ENCODE peak calls at places on chromosomes 1 and 21, in four cellular contexts. One of them, this sample, is unnamed.

GRCh38 chr1:161119379-161120061 is 1.6 kb downstream of the NIT1 start:
- DNase-seq in type B pancreatic cell: no peak
- DNase-seq in foreskin melanocyte: peak
- DNase-seq in ELF-1: peak
- DNase-seq in this sample: no peak

GRCh38 chr1:234844479-234845031 is 234.6 kb upstream of the IRF2BP2 start:
- DNase-seq in foreskin melanocyte: no peak
- DNase-seq in type B pancreatic cell: no peak
- DNase-seq in ELF-1: no peak
- DNase-seq in this sample: no peak

GRCh38 chr1:99963041-99963795 is 6.6 kb upstream of the SLC35A3 start:
- DNase-seq in type B pancreatic cell: no peak
- DNase-seq in foreskin melanocyte: no peak
- DNase-seq in ELF-1: no peak
- DNase-seq in this sample: no peak

GRCh38 chr1:203480084-203480483 is 4.5 kb downstream of the PRELP start:
- DNase-seq in type B pancreatic cell: no peak
- DNase-seq in foreskin melanocyte: no peak
- DNase-seq in ELF-1: no peak
- DNase-seq in this sample: no peak

GRCh38 chr1:42164551-42165420 is at the start of gene GUCA2A:
- DNase-seq in type B pancreatic cell: no peak
- DNase-seq in foreskin melanocyte: no peak
- DNase-seq in ELF-1: peak
- DNase-seq in this sample: no peak

GRCh38 chr1:184296466-184297243 is 90.2 kb upstream of the C1orf21 start:
- DNase-seq in ELF-1: peak
- DNase-seq in type B pancreatic cell: no peak
- DNase-seq in foreskin melanocyte: peak
- DNase-seq in this sample: no peak

GRCh38 chr21:37684577-37684976 is 231.7 kb downstream of the KCNJ6 start:
- DNase-seq in type B pancreatic cell: no peak
- DNase-seq in foreskin melanocyte: no peak
- DNase-seq in ELF-1: no peak
- DNase-seq in this sample: no peak

GRCh38 chr1:5959087-5959486 is 33.1 kb downstream of the NPHP4 start:
- DNase-seq in type B pancreatic cell: no peak
- DNase-seq in ELF-1: no peak
- DNase-seq in foreskin melanocyte: no peak
- DNase-seq in this sample: no peak

GRCh38 chr1:15966081-15966955 is 9.6 kb downstream of the ZBTB17 start:
- DNase-seq in ELF-1: no peak
- DNase-seq in type B pancreatic cell: no peak
- DNase-seq in foreskin melanocyte: no peak
- DNase-seq in this sample: no peak